ENCODE peak calls at places on chromosomes 6 and 20, in nine cellular contexts. C is Panc1, D is dermis microvascular lymphatic vessel endothelial cell, N is fibroblast of lung, H is NCI-H460, E is H54, Q is NCI-H1436, W is KBM-7, X is SJCRH30. O is an unnamed sample.

GRCh38 chr6:144896296-144896695 is 611.2 kb downstream of the UTRN start:
- DNase-seq in C (no peak), X (no peak), W (no peak), E (no peak), N (no peak), D (no peak), Q (no peak), H (no peak), O (no peak)

GRCh38 chr6:16720861-16721260 is 40.4 kb downstream of the ATXN1 start:
- DNase-seq in E (no peak), N (no peak), D (no peak), C (no peak), W (no peak), X (no peak), Q (no peak), H (no peak), O (no peak)

GRCh38 chr6:119865466-119866350 is 516.1 kb upstream of the MAN1A1 start:
- DNase-seq in D (no peak), H (no peak), N (no peak), C (no peak), W (no peak), E (no peak), Q (no peak), X (no peak), O (no peak)

GRCh38 chr6:34391023-34391485 is 1.4 kb downstream of the NUDT3 start:
- DNase-seq in H (no peak), N (peak; percentile 75), D (no peak), Q (no peak), X (peak; percentile 59), E (no peak), C (no peak), W (peak; percentile 61), O (no peak)

GRCh38 chr6:167907837-167908681 is 81.3 kb downstream of the AFDN start:
- DNase-seq in W (peak; percentile 38), D (no peak), C (no peak), Q (no peak), X (no peak), E (no peak), H (peak; percentile 18), N (peak; percentile 19), O (no peak)

GRCh38 chr20:48769111-48769879 is 58.5 kb downstream of the PREX1 start:
- DNase-seq in H (no peak), W (no peak), D (no peak), E (no peak), X (no peak), C (no peak), N (peak; percentile 20), Q (no peak), O (no peak)

GRCh38 chr6:123055266-123055665 is 59.2 kb downstream of the CLVS2 start:
- DNase-seq in H (no peak), Q (no peak), W (no peak), E (no peak), D (no peak), X (no peak), C (no peak), N (no peak), O (no peak)

GRCh38 chr20:58776109-58776508 is 74.6 kb downstream of the GNAS-AS1 start:
- DNase-seq in E (no peak), X (no peak), D (no peak), N (no peak), C (no peak), W (no peak), H (no peak), Q (no peak), O (no peak)

GRCh38 chr20:10271470-10272219 is 53.0 kb downstream of the SNAP25 start:
- DNase-seq in N (no peak), Q (no peak), D (no peak), W (no peak), X (no peak), E (no peak), C (no peak), H (no peak), O (no peak)

GRCh38 chr6:63572733-63573139 is 456 bp downstream of the LOC128125822 start:
- DNase-seq in X (no peak), D (no peak), Q (no peak), H (no peak), W (no peak), N (no peak), E (no peak), C (no peak), O (no peak)

GRCh38 chr6:169700296-169700695 is 1.5 kb downstream of the WDR27 start:
- DNase-seq in N (peak; percentile 68), D (no peak), W (peak; percentile 83), E (no peak), Q (no peak), C (no peak), H (no peak), X (no peak), O (no peak)

GRCh38 chr20:46302119-46302518 is 6.2 kb downstream of the CDH22 start:
- DNase-seq in C (no peak), W (no peak), X (no peak), E (no peak), D (no peak), Q (no peak), H (no peak), N (no peak), O (no peak)

GRCh38 chr6:129860901-129861665 is at the start of gene TMEM244:
- DNase-seq in H (no peak), E (no peak), N (peak; percentile 76), W (no peak), Q (no peak), D (no peak), C (no peak), X (peak; percentile 8), O (no peak)

GRCh38 chr20:36260316-36260715 is 24.0 kb downstream of the AAR2 start:
- DNase-seq in E (no peak), H (no peak), W (no peak), C (no peak), D (no peak), Q (no peak), N (no peak), X (no peak), O (no peak)

GRCh38 chr6:147202516-147203310 is 1.5 kb upstream of the STXBP5 start:
- DNase-seq in D (peak; percentile 94), E (peak; percentile 86), C (peak; percentile 89), Q (peak; percentile 90), W (peak; percentile 94), N (peak; percentile 98), X (peak; percentile 90), H (peak; percentile 91), O (peak; percentile 87)

GRCh38 chr20:40333591-40333990 is 355.4 kb downstream of the MAFB start:
- DNase-seq in Q (no peak), C (no peak), E (no peak), X (no peak), D (no peak), W (no peak), H (no peak), N (no peak), O (no peak)

GRCh38 chr20:38810926-38811325 is 5.4 kb downstream of the PPP1R16B start:
- DNase-seq in N (no peak), D (no peak), H (no peak), X (peak; percentile 83), C (no peak), W (no peak), E (no peak), Q (no peak), O (no peak)

GRCh38 chr20:58162976-58163375 is 65.5 kb downstream of the ANKRD60 start:
- DNase-seq in H (no peak), N (no peak), X (no peak), D (no peak), Q (no peak), W (no peak), E (no peak), C (no peak), O (no peak)

GRCh38 chr20:1308702-1309095 is 20.2 kb downstream of the SDCBP2 start:
- DNase-seq in C (no peak), E (no peak), W (no peak), H (no peak), N (no peak), D (no peak), Q (peak; percentile 3), X (no peak), O (no peak)

GRCh38 chr20:48530957-48531356 is 296.8 kb downstream of the PREX1 start:
- DNase-seq in E (peak; percentile 24), Q (no peak), N (no peak), C (no peak), D (no peak), X (no peak), H (no peak), W (no peak), O (no peak)

GRCh38 chr6:107563694-107564093 is 73.8 kb downstream of the SOBP start:
- DNase-seq in D (no peak), W (no peak), C (no peak), N (no peak), Q (no peak), E (no peak), X (no peak), H (no peak), O (no peak)